ENCODE peak calls at places on chromosomes 16 and 17, in seven cellular contexts. S, H, I, X, T, A and E are unnamed samples. For H3K9me3, the result is how much of the 10 kb centered on the place peaks cover.

GRCh38 chr17:37541880-37542675 is 52.4 kb downstream of the DUSP14 start:
- DNase-seq in S (no peak), I (peak), A (no peak), H (no peak), T (no peak), X (no peak), E (no peak)

GRCh38 chr16:21239646-21240045 is 6.1 kb downstream of the ANKS4B start:
- DNase-seq in A (no peak), S (no peak), H (no peak), T (no peak), X (no peak), I (no peak), E (no peak)

GRCh38 chr17:76540381-76541300 is 797 bp downstream of the PRCD start:
- DNase-seq in X (peak), I (peak), T (peak), S (no peak), H (peak), A (peak), E (peak)

GRCh38 chr16:86085795-86086194 is 186.8 kb downstream of the IRF8 start:
- DNase-seq in I (no peak), A (peak), S (no peak), X (no peak), H (no peak), T (no peak), E (no peak)

GRCh38 chr17:58246104-58246740 is 7.8 kb downstream of the LPO start:
- DNase-seq in I (no peak), H (no peak), A (no peak), T (no peak), S (no peak), X (no peak), E (no peak)

GRCh38 chr16:2090819-2091721 is 43.3 kb downstream of the TSC2 start:
- DNase-seq in T (peak), S (peak), I (peak), H (peak), A (no peak), X (peak), E (peak)

GRCh38 chr16:88705076-88705684 is 1.0 kb downstream of the RNF166 start:
- DNase-seq in T (peak), S (no peak), I (peak), X (no peak), A (peak), H (no peak), E (no peak)

GRCh38 chr17:4531988-4532736 is 23.0 kb downstream of the MYBBP1A start:
- DNase-seq in T (no peak), A (no peak), I (no peak), X (no peak), S (no peak), H (no peak), E (no peak)

GRCh38 chr16:53664724-53665345 is 38.8 kb downstream of the RPGRIP1L start:
- DNase-seq in A (no peak), T (no peak), X (no peak), I (peak), S (no peak), H (no peak), E (no peak)

GRCh38 chr16:50526796-50527195 is 21.4 kb upstream of the NKD1 start:
- DNase-seq in H (no peak), X (no peak), T (no peak), I (no peak), A (peak), S (no peak), E (no peak)

GRCh38 chr17:14297161-14297851 is 3.6 kb upstream of the HS3ST3B1 start:
- DNase-seq in I (peak), T (peak), S (peak), A (peak), X (peak), H (no peak), E (no peak)

GRCh38 chr16:719815-720506 is 985 bp upstream of the ANTKMT start:
- DNase-seq in A (no peak), T (no peak), X (no peak), S (no peak), I (peak), H (no peak), E (no peak)

GRCh38 chr17:83099570-83100181 is 20.3 kb downstream of the METRNL start:
- DNase-seq in T (no peak), X (no peak), S (no peak), A (no peak), I (peak), H (no peak), E (peak)

GRCh38 chr16:54936979-54937672 is 6.5 kb downstream of the IRX5 start:
- DNase-seq in A (no peak), T (peak), H (peak), X (peak), S (no peak), I (peak), E (no peak)

GRCh38 chr16:54935411-54936085 is 4.9 kb downstream of the IRX5 start:
- DNase-seq in S (no peak), T (peak), X (no peak), H (no peak), I (peak), A (no peak), E (no peak)

GRCh38 chr16:54937673-54938350 is 7.1 kb downstream of the IRX5 start:
- DNase-seq in T (peak), A (no peak), H (no peak), S (no peak), X (peak), I (peak), E (no peak)

GRCh38 chr16:54934536-54935410 is 4.1 kb downstream of the IRX5 start:
- DNase-seq in H (peak), X (peak), S (no peak), I (peak), A (no peak), T (peak), E (no peak)

GRCh38 chr16:54936086-54936978 is 5.7 kb downstream of the IRX5 start:
- DNase-seq in H (peak), I (peak), S (no peak), X (peak), A (no peak), T (peak), E (no peak)
- H3K4me3 ChIP-seq in H (peak), I (peak), S (no peak), X (peak), A (peak), T (no peak), E (no peak)

DNA sequence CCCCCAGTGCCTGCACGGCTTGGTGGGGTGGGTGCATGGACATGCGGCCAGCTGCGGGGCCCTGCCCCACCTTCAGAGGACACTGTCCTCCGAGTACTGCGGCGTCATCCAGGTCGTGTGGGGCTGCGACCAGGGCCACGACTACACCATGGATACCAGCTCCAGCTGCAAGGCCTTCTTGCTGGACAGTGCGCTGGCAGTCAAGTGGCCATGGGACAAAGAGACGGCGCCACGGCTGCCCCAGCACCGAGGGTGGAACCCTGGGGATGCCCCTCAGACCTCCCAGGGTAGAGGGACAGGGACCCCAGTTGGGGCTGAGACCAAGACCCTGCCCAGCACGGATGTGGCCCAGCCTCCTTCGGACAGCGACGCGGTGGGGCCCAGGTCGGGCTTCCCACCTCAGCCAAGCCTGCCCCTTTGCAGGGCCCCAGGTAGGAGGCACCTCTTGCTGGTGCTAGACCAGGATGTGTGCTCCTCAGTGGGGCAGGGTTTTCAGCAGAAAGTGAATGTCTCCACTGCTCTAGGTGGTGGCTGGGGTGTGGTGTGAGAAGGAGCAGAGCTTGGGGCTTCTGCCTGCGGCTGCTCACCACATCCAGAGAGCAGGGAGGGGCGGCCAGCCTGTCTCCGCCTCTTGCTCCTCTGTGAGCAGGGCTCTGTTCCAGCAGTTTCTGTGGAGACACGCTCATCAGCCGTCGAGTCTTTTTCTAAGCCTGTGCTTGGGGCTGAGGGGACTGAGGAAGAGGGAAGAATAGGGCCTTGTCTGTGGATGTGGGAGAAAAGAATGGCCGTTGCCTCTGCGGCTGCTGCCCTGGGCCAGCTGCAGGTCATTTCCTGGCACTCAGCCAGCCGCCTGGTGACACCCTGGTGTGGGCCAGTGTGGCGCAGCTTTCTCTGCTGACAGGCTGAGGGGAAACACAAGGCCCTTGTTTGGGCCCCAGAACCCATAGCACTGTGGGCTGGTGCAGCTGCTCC is 2.2 kb downstream of the ZNF276 start:
- DNase-seq in I (peak), S (peak), H (no peak), X (no peak), T (peak), A (peak), E (peak)
- H3K9me3 ChIP-seq in I (under half), S (under half), H (under half), X (under half), T (under half), A (under half), E (under half)

GRCh38 chr17:60899115-60899514 is 221.5 kb downstream of the BCAS3 start:
- DNase-seq in S (no peak), X (no peak), I (no peak), A (no peak), T (no peak), H (no peak), E (no peak)

GRCh38 chr17:60901806-60902205 is 224.2 kb downstream of the BCAS3 start:
- DNase-seq in T (peak), S (no peak), I (peak), H (no peak), A (no peak), X (no peak), E (no peak)

GRCh38 chr17:60902399-60902798 is 224.7 kb downstream of the BCAS3 start:
- DNase-seq in I (no peak), X (no peak), H (no peak), T (no peak), A (no peak), S (no peak), E (no peak)

GRCh38 chr17:60900688-60901087 is 223.0 kb downstream of the BCAS3 start:
- DNase-seq in A (no peak), X (no peak), S (no peak), H (no peak), T (no peak), I (no peak), E (no peak)

DNA sequence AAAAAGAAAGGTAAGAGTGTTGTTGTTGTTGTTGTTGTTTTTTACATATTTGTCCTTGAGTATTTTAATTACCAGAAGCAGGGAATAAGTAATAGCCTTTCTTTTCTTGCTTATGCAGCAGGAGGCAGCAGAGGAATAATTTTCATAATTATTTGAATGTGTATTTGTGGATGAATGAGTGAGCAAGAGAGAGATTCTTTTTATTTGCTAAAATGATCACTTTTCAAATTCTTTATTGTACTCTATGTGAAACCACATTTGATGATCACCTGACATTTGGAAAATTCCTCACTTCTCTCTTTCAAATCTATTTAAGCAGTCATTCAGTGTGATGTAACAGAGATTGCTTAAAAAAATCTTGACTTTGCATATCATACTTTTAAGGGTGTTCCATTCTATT is 223.6 kb downstream of the BCAS3 start:
- DNase-seq in H (no peak), T (no peak), I (peak), A (no peak), X (no peak), S (no peak), E (no peak)
- H3K27ac ChIP-seq in H (no peak), T (no peak), I (no peak), A (no peak), X (no peak), S (no peak), E (no peak)

DNA sequence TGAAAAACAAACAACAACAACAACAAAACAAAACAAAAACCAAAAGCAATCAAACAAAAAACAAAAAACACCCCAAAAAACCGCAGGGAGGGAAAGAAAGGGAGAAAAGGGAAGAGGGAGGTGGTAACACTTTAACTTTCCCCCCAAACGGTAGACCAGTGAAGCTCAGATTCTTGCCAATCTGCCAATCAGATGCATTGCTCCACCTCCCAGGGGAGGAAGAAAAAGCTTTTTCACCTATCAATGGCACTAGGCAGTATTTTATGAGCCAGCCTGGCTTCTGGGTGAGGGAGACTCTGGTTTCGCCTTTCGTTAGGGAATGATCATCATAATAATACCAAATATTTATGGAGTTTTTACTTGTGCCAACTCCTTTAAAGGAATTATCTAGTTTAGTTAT is 94.1 kb downstream of the GPR139 start:
- DNase-seq in T (no peak), X (no peak), S (no peak), I (no peak), A (no peak), H (no peak), E (no peak)
- H3K4me3 ChIP-seq in T (no peak), X (no peak), S (no peak), I (no peak), A (no peak), H (no peak), E (no peak)

DNA sequence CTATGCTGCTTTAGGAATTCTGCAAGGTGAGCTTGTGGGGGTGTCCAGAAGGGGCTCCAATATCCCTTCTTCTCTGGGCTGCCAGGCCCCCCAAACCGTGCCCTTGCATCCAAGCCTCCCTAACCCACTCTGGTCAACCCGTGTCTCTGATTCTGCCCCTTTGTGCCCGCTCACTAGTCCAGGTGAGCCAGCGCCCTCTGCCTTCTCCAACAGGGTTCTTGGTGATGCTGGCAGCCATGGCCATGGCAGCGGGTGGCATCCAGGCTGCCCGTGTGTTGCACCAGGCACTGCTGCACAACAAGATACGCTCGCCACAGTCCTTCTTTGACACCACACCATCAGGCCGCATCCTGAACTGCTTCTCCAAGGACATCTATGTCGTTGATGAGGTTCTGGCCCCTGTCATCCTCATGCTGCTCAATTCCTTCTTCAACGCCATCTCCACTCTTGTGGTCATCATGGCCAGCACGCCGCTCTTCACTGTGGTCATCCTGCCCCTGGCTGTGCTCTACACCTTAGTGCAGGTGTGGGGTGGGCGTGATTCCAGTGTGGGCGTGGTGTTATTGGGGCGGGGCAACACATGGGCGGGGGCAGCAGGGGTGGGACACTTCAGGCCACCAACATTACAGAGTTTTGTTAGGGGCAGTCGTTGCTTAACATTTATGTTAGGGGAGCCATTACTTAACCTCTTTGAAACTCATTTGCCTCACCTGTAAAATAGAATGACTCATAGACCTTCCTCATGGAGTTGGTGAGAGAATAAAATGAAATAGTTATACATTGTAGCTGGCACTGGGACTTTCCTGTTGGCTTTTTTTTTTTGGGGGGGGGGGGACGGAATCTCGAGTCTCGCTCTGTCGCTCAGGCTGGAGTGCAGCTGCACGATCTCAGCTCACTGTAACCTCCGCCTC is 31.4 kb downstream of the ANKRD40 start:
- DNase-seq in I (no peak), T (no peak), H (no peak), S (no peak), A (no peak), X (no peak), E (no peak)
- H3K9me3 ChIP-seq in I (under half), T (under half), H (under half), S (under half), A (under half), X (under half), E (under half)

GRCh38 chr16:11449716-11450115 is 104.5 kb downstream of the RMI2 start:
- DNase-seq in T (no peak), S (no peak), A (peak), H (no peak), I (no peak), X (no peak), E (no peak)
- H3K27ac ChIP-seq in T (no peak), S (no peak), A (no peak), H (no peak), I (no peak), X (no peak), E (no peak)

DNA sequence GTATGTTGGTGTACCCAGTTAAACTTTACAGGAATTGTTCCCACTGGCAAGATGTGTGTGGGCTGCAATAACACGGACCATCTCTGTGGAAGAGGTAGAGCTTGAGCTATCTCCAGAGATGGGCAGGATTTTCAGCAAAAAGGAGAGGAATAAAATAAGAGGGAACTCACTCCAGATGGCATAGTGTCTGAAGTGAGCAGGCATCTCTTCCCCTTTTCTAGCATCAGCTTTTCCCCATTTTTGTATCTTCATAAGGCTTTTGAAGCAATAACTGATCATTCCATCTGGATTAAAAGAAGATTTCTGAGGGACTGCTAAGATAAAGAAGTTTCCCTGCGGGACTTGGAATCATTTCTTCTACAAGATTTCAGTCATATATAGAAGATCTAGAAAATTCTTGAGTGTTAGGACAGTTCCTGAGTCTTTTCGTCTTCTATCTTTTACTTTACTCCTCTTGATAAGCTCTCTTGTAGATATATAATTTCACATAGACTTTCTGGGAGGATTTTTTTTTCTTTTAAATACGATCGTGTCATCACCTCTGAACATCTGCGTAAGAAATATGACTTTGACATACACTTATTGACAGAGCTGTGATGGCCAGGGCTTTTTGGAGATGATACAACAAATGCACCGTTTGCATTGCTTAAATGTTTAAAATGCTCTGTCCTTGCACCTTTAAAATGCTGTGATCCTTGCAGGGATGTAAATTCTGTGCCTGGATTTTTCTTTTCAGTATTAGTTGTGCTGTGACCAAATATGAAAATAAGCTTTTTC is 2.1 kb downstream of the CPD start:
- DNase-seq in H (no peak), S (no peak), I (peak), A (no peak), X (no peak), T (peak), E (no peak)
- H3K4me3 ChIP-seq in H (peak), S (peak), I (peak), A (no peak), X (no peak), T (peak), E (peak)

DNA sequence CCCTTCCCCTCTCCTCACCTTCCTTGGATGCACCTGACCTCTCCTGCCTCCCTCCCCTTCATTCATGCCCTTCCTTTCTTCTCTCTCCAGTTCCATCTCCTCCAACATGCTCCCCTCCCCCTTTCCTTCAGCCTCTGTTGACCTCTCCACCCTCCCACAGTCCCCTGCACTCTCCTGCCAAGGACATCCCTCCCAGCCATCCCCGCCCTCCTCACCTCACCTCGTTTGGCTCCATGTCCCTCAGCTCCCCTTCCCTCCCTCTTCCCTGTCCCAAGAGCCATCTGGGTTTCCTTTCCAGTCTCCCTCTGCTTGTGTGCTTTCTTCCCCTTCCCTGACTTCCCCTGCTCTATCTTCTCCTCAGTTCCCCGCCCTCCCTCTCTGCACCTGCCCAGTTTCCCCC is 819.7 kb downstream of the KCNJ18 start:
- DNase-seq in X (no peak), I (no peak), A (no peak), T (no peak), H (no peak), S (no peak), E (no peak)
- H3K9me3 ChIP-seq in X (under half), I (under half), A (half or more), T (under half), H (under half), S (under half), E (under half)